ENCODE peak calls at places on chromosomes 11 and 22, in eight cellular contexts. H is tibial nerve, D is MM.1S, J is Peyer's patch, S is cardiac fibroblast, E is cardiac muscle cell, N is endodermal cell, Z is GM23248. C is an unnamed sample.

GRCh38 chr11:8087756-8088155 is 6.7 kb downstream of the TUB start:
- DNase-seq in H (no peak), D (no peak), J (no peak), S (no peak), E (no peak), N (no peak), Z (no peak), C (no peak)

GRCh38 chr11:64001552-64002427 is 15.6 kb downstream of the OTUB1 start:
- DNase-seq in H (no peak), D (no peak), J (no peak), S (peak), E (no peak), N (no peak), Z (peak), C (no peak)

GRCh38 chr11:34928268-34928959 is 12.0 kb downstream of the PDHX start:
- DNase-seq in H (no peak), D (no peak), J (no peak), S (no peak), E (no peak), N (no peak), Z (no peak), C (no peak)

GRCh38 chr11:72712168-72712721 is 38.0 kb upstream of the PDE2A start:
- DNase-seq in H (peak), D (no peak), J (no peak), S (no peak), E (no peak), N (no peak), Z (no peak), C (no peak)

GRCh38 chr22:41197808-41198585 is 7.1 kb upstream of the L3MBTL2 start:
- DNase-seq in H (no peak), D (peak), J (peak), S (peak), E (peak), N (peak), Z (peak), C (peak)

GRCh38 chr11:118290923-118291322 is 13.6 kb upstream of the CD3E start:
- DNase-seq in H (no peak), D (no peak), J (no peak), S (peak), E (peak), N (peak), Z (peak), C (no peak)

GRCh38 chr22:30304495-30305244 is 15.4 kb upstream of the CASTOR1 start:
- DNase-seq in H (no peak), D (no peak), J (peak), S (no peak), E (no peak), N (no peak), Z (peak), C (no peak)

GRCh38 chr22:20014526-20015186 is 2.0 kb downstream of the ARVCF start:
- DNase-seq in H (no peak), D (no peak), J (no peak), S (no peak), E (no peak), N (no peak), Z (no peak), C (no peak)

GRCh38 chr22:23325183-23325582 is 144.9 kb downstream of the BCR start:
- DNase-seq in H (no peak), D (no peak), J (no peak), S (no peak), E (no peak), N (no peak), Z (no peak), C (no peak)

GRCh38 chr11:77560605-77561004 is 29.1 kb upstream of the AQP11 start:
- DNase-seq in H (no peak), D (no peak), J (no peak), S (peak), E (no peak), N (no peak), Z (peak), C (no peak)

GRCh38 chr11:73141031-73141308 is 1.1 kb downstream of the FCHSD2 start:
- DNase-seq in H (no peak), D (no peak), J (peak), S (no peak), E (peak), N (no peak), Z (peak), C (no peak)

GRCh38 chr11:44191322-44192014 is 96.0 kb downstream of the EXT2 start:
- DNase-seq in H (no peak), D (no peak), J (no peak), S (no peak), E (no peak), N (no peak), Z (no peak), C (no peak)

GRCh38 chr11:19316434-19316833 is 75.7 kb upstream of the E2F8 start:
- DNase-seq in H (peak), D (no peak), J (no peak), S (peak), E (no peak), N (no peak), Z (peak), C (no peak)

GRCh38 chr11:27462543-27462942 is 10.0 kb downstream of the LGR4 start:
- DNase-seq in H (no peak), D (no peak), J (no peak), S (peak), E (no peak), N (no peak), Z (peak), C (no peak)

GRCh38 chr11:69911310-69912160 is 92.3 kb upstream of the FGF3 start:
- DNase-seq in H (no peak), D (no peak), J (no peak), S (no peak), E (no peak), N (peak), Z (no peak), C (no peak)

GRCh38 chr11:14059491-14059890 is 97.0 kb downstream of the SPON1 start:
- DNase-seq in H (no peak), D (no peak), J (no peak), S (no peak), E (no peak), N (no peak), Z (peak), C (no peak)

GRCh38 chr11:31118566-31118965 is 251.0 kb downstream of the DCDC1 start:
- DNase-seq in H (no peak), D (no peak), J (no peak), S (no peak), E (no peak), N (peak), Z (no peak), C (no peak)

GRCh38 chr11:8286886-8287285 is 23.2 kb upstream of the LMO1 start:
- DNase-seq in H (no peak), D (no peak), J (no peak), S (no peak), E (no peak), N (no peak), Z (no peak), C (no peak)

GRCh38 chr22:48685767-48686166 is 1141.9 kb downstream of the BRD1 start:
- DNase-seq in H (no peak), D (no peak), J (no peak), S (no peak), E (no peak), N (no peak), Z (no peak), C (no peak)

GRCh38 chr11:63919267-63920125 is 2.5 kb upstream of the RCOR2 start:
- DNase-seq in H (no peak), D (no peak), J (no peak), S (peak), E (peak), N (peak), Z (peak), C (no peak)

GRCh38 chr11:86143429-86144030 is 74.6 kb upstream of the PICALM start:
- DNase-seq in H (no peak), D (peak), J (no peak), S (no peak), E (no peak), N (no peak), Z (no peak), C (no peak)

GRCh38 chr11:79237676-79238075 is 203.2 kb downstream of the TENM4 start:
- DNase-seq in H (no peak), D (no peak), J (no peak), S (peak), E (peak), N (no peak), Z (peak), C (no peak)

GRCh38 chr11:124961972-124962609 is 8.1 kb downstream of the CCDC15 start:
- DNase-seq in H (no peak), D (peak), J (no peak), S (peak), E (peak), N (no peak), Z (peak), C (peak)

GRCh38 chr11:31995525-31996123 is 95.2 kb upstream of the RCN1 start:
- DNase-seq in H (no peak), D (peak), J (no peak), S (peak), E (no peak), N (no peak), Z (peak), C (peak)

DNA sequence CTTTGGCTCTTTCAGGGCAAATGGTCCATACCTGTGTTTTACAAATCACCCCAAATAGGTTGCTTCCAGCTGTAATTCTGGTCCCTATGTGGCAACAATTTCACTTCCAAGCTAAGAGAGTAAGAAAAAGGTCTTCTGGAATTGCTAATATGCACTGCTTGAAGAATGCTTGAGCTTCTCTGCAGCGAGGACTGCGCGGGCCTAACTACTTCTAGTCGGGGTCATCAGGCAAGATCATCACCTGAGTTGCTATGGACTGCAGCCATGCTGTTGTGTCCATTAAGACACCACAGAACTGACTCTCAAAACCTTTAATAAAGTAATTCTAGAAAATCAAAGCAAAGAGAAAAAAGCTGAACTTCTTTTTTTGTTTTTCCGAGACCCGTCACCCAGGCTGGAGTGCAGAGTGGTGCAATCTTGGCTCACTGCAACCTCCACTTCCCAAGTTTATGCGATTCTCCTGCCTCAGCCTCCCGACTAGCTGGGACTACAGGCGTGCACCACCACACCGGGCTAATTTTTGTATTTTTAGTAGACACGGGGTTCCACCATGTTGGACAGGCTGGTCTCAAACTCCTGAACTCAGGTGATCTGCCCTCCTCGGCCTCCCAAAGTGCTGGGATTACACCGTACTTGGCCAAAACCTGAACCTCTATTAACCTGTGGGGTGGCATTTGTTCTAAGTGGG is 2.2 kb downstream of the JOSD1 start:
- DNase-seq in H (no peak), D (no peak), J (no peak), S (no peak), E (no peak), N (no peak), Z (no peak), C (no peak)
- H3K4me3 ChIP-seq in H (peak), D (no peak), J (peak), S (peak), E (no peak), N (peak), Z (peak), C (no peak)

GRCh38 chr11:61515686-61516085 is 7.1 kb downstream of the LRRC10B start:
- DNase-seq in H (no peak), D (no peak), J (no peak), S (no peak), E (no peak), N (no peak), Z (no peak), C (no peak)

GRCh38 chr11:61514050-61514917 is 5.7 kb downstream of the LRRC10B start:
- DNase-seq in H (no peak), D (no peak), J (no peak), S (no peak), E (no peak), N (no peak), Z (no peak), C (peak)

GRCh38 chr11:61516191-61516590 is 7.6 kb downstream of the LRRC10B start:
- DNase-seq in H (no peak), D (no peak), J (no peak), S (no peak), E (no peak), N (peak), Z (peak), C (peak)

GRCh38 chr11:61518032-61518795 is 9.7 kb downstream of the LRRC10B start:
- DNase-seq in H (no peak), D (no peak), J (no peak), S (no peak), E (no peak), N (no peak), Z (no peak), C (no peak)

GRCh38 chr11:61516675-61517516 is 8.3 kb downstream of the LRRC10B start:
- DNase-seq in H (no peak), D (peak), J (peak), S (peak), E (peak), N (peak), Z (peak), C (peak)
- H3K4me3 ChIP-seq in H (no peak), D (peak), J (no peak), S (no peak), E (no peak), N (no peak), Z (peak), C (peak)

GRCh38 chr11:2137202-2138071 is 1.8 kb downstream of the IGF2 start:
- DNase-seq in H (peak), D (no peak), J (peak), S (peak), E (peak), N (peak), Z (peak), C (no peak)

GRCh38 chr11:2138075-2138435 is 1.1 kb downstream of the IGF2 start:
- DNase-seq in H (no peak), D (no peak), J (no peak), S (no peak), E (peak), N (peak), Z (no peak), C (no peak)

GRCh38 chr11:2135648-2136201 is 3.5 kb downstream of the IGF2 start:
- DNase-seq in H (no peak), D (no peak), J (no peak), S (no peak), E (no peak), N (no peak), Z (no peak), C (no peak)

GRCh38 chr11:2136209-2136951 is 2.8 kb downstream of the IGF2 start:
- DNase-seq in H (no peak), D (no peak), J (no peak), S (no peak), E (no peak), N (no peak), Z (no peak), C (no peak)

DNA sequence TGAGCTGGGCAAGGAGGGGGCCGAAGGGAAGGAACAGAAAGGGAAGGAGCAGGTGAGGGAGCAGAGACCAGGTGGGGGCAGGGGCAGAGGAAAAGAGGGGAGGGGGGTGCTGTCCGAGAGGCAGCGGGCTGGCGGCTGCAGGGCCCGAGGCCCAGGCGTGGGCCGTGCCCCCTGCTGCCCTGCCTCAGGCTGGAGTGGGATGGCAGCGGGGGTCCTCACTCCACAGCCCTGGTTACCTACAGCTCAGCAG is 2.3 kb downstream of the IGF2 start:
- DNase-seq in H (no peak), D (no peak), J (no peak), S (no peak), E (no peak), N (no peak), Z (no peak), C (no peak)
- H3K4me3 ChIP-seq in H (peak), D (no peak), J (no peak), S (peak), E (peak), N (no peak), Z (no peak), C (no peak)

GRCh38 chr11:94639901-94640721 is 72.9 kb downstream of the PIWIL4 start:
- DNase-seq in H (no peak), D (no peak), J (no peak), S (no peak), E (no peak), N (peak), Z (no peak), C (no peak)

GRCh38 chr11:94638902-94639373 is 71.8 kb downstream of the PIWIL4 start:
- DNase-seq in H (no peak), D (peak), J (no peak), S (peak), E (no peak), N (no peak), Z (peak), C (peak)

GRCh38 chr11:94636388-94636787 is 69.2 kb downstream of the PIWIL4 start:
- DNase-seq in H (no peak), D (no peak), J (no peak), S (no peak), E (no peak), N (no peak), Z (no peak), C (no peak)

GRCh38 chr11:94641167-94641761 is 74.1 kb downstream of the PIWIL4 start:
- DNase-seq in H (no peak), D (no peak), J (no peak), S (no peak), E (no peak), N (peak), Z (no peak), C (peak)

DNA sequence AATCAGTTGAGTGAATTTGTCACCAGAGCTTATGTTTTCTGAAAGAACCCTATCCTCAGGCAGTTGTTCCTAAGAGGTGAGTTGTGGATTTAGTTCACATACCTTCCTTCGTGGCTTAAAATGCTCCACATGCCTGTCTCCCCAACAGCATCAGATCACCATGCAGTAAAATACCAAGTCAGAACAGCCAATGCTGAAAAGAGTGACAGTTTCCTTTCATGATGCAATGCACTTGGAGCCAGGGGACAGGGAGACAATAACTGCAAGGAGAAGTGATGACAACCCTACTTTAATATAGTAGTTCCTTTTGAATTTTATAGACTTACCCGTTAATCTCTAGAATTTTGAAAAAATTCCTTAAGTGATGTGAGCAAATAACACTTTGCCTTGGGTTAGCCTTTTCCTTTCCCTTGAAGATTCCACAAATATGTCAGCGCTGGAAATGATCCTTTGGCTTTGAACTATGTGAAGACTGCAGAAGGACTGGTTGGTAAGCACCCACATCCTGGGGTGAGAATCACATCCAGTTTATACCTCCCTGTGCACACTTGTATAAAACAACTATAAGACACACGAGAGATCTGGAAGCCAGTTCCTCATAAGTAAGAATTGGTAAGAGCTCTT is 71.2 kb downstream of the PIWIL4 start:
- DNase-seq in H (no peak), D (no peak), J (no peak), S (peak), E (no peak), N (no peak), Z (peak), C (no peak)
- H3K4me3 ChIP-seq in H (peak), D (no peak), J (no peak), S (no peak), E (no peak), N (no peak), Z (peak), C (no peak)

DNA sequence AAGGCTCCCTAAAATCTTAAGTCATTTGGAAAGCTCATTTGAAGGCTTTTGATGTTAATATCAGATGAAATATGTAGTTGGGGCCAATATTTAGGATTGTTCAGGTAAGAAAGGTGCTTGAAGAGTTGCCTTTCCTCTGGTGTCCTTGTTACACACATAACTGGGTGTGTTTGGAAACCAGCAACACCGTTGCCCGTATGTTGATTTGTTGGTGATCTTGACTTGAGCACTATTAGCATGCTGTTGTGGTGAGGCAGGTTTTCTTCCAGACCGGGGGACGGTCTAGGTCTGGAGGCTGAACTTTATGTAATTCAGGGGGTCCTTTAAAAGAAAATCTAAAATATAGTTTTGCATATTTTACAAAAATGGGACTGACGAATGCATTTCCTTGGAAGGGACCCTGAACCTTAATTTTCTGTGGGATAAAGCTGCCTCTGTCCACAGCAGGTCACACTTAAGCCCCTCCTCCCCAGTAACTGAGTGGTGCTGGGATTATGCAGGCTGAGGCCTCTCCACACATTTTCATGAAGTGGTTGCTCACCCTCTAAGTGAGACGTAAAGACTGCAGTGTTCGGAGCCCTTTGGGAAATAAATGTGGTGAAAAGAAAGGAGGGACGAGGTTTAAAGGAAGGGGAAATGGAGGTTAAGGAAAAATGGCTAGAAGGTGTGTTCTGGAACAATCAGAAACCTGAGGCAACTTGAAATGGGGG is 1.8 kb downstream of the YWHAH start:
- DNase-seq in H (no peak), D (no peak), J (peak), S (no peak), E (peak), N (no peak), Z (peak), C (no peak)
- H3K4me3 ChIP-seq in H (peak), D (peak), J (peak), S (peak), E (peak), N (peak), Z (peak), C (peak)

GRCh38 chr11:100715163-100715792 is 28.2 kb downstream of the ARHGAP42 start:
- DNase-seq in H (no peak), D (no peak), J (no peak), S (peak), E (no peak), N (no peak), Z (no peak), C (no peak)

GRCh38 chr11:100716848-100717247 is 29.8 kb downstream of the ARHGAP42 start:
- DNase-seq in H (no peak), D (no peak), J (no peak), S (no peak), E (no peak), N (no peak), Z (no peak), C (no peak)

GRCh38 chr11:100719809-100720221 is 32.7 kb downstream of the ARHGAP42 start:
- DNase-seq in H (peak), D (no peak), J (no peak), S (peak), E (no peak), N (peak), Z (peak), C (no peak)

DNA sequence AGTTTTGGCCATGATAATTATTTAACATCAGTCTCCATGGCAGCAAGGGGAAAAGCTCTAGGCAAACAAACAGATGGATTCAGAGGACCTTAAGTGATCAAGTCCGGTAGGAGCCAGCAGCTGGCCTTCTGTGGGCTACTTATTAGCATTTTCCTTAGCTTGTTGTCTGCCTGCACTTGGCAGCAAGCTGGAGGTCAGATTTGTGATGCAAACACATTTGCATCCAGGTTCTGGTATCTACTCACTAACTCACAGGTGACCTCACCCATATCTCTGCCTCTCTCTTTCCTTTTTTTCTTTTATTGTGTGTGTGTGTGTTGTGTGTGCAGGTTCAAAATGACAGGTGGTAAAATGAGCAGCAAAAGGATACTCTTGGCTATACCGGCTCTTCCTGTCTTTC is 32.3 kb downstream of the ARHGAP42 start:
- DNase-seq in H (no peak), D (no peak), J (no peak), S (peak), E (peak), N (peak), Z (peak), C (no peak)
- H3K4me3 ChIP-seq in H (peak), D (no peak), J (no peak), S (no peak), E (no peak), N (peak), Z (no peak), C (no peak)

C was measured in Jurkat, Clone E6-1.